ENCODE peak calls at places on chromosome 22, in nine cellular contexts. A is sigmoid colon; B is astrocyte; L is CD4-positive, CD25-positive, alpha-beta regulatory T cell; F is Karpas-422; M is aorta; E is brain microvascular endothelial cell; V is small intestine; I is pancreas. T is an unnamed sample.

GRCh38 chr22:28188480-28188879 is 269.4 kb upstream of the PITPNB start:
- DNase-seq in E (no peak), M (no peak), I (no peak), B (no peak), F (no peak), A (no peak), L (no peak), V (no peak), T (no peak)

GRCh38 chr22:25396615-25397200 is 167.8 kb upstream of the GRK3 start:
- DNase-seq in E (no peak), B (no peak), I (no peak), V (no peak), F (no peak), L (no peak), A (no peak), M (no peak), T (no peak)

GRCh38 chr22:29306830-29307657 is 594 bp downstream of the GAS2L1 start:
- DNase-seq in E (peak; percentile 55), I (peak; percentile 82), L (no peak), A (peak; percentile 91), V (peak; percentile 80), M (peak; percentile 95), F (no peak), B (no peak), T (peak; percentile 55)

GRCh38 chr22:17931400-17931825 is 92.9 kb downstream of the MICAL3 start:
- DNase-seq in V (peak; percentile 46), A (no peak), F (no peak), L (no peak), B (no peak), I (no peak), E (no peak), M (no peak), T (no peak)

GRCh38 chr22:41513391-41513790 is 30.9 kb downstream of the POLR3H start:
- DNase-seq in B (no peak), F (no peak), M (no peak), I (no peak), E (no peak), A (no peak), L (no peak), V (no peak), T (no peak)

GRCh38 chr22:45575607-45576272 is 73.1 kb downstream of the FBLN1 start:
- DNase-seq in I (no peak), L (no peak), A (no peak), M (peak; percentile 76), E (no peak), F (no peak), B (no peak), V (no peak), T (no peak)

GRCh38 chr22:43151251-43152000 is at the start of gene TSPO:
- DNase-seq in A (peak; percentile 90), V (peak; percentile 66), F (no peak), B (no peak), E (no peak), L (peak; percentile 52), I (peak; percentile 75), M (peak; percentile 95), T (no peak)

GRCh38 chr22:42283288-42284229 is 13.1 kb upstream of the TCF20 start:
- DNase-seq in B (no peak), F (no peak), M (peak; percentile 76), E (no peak), A (no peak), V (no peak), I (no peak), L (peak; percentile 45), T (no peak)

GRCh38 chr22:40453676-40454075 is 83.3 kb downstream of the SGSM3 start:
- DNase-seq in F (no peak), E (no peak), A (no peak), L (no peak), V (no peak), B (no peak), I (no peak), M (no peak), T (no peak)

GRCh38 chr22:24429411-24430365 is 2.3 kb downstream of the ADORA2A start:
- DNase-seq in L (peak; percentile 74), I (no peak), F (peak; percentile 51), A (peak; percentile 86), M (peak; percentile 85), E (no peak), B (peak; percentile 27), V (peak; percentile 39), T (no peak)

GRCh38 chr22:32203181-32204105 is 1.4 kb downstream of the RFPL2 start:
- DNase-seq in M (no peak), A (no peak), L (no peak), I (no peak), B (no peak), E (no peak), F (no peak), V (no peak), T (no peak)

GRCh38 chr22:30324008-30324730 is 2.6 kb downstream of the TBC1D10A start:
- DNase-seq in B (peak; percentile 70), L (peak; percentile 69), I (no peak), E (no peak), A (no peak), M (peak; percentile 68), V (peak; percentile 35), F (no peak), T (no peak)

GRCh38 chr22:18060646-18061620 is 16.9 kb upstream of the PEX26 start:
- DNase-seq in F (peak; percentile 12), L (no peak), B (peak; percentile 72), E (peak; percentile 25), V (peak; percentile 88), I (no peak), M (no peak), A (no peak), T (peak; percentile 88)

GRCh38 chr22:27381960-27382742 is 419.4 kb downstream of the MN1 start:
- DNase-seq in M (no peak), E (no peak), I (no peak), B (no peak), V (no peak), L (no peak), A (no peak), F (peak; percentile 65), T (no peak)

GRCh38 chr22:43114958-43115357 is 4.4 kb downstream of the BIK start:
- DNase-seq in E (no peak), F (no peak), B (no peak), A (no peak), M (no peak), V (peak; percentile 76), I (peak; percentile 84), L (no peak), T (no peak)

DNA sequence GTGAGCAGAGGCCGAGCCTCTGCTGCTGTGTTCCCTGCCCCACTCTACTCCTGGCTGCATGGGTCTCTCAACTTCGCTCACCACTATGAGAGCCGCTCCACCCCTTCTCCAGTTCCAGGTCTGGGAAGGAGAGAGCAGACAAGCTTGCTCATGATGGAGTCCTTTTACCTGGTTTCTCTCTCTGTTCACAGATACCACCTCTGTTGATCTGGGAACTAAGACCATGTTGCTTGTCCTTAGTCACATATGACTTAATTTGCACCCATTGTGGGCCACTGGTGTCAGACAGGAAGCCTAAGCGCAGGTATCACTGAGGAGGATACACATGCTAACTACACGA is 26.8 kb downstream of the MCM5 start:
- DNase-seq in A (no peak), L (no peak), M (no peak), V (no peak), E (no peak), I (no peak), F (no peak), B (peak; percentile 47), T (no peak)
- H3K27ac ChIP-seq in A (no peak overlapping the region), L (no peak overlapping the region), M (no peak overlapping the region), V (no peak overlapping the region), E (no peak overlapping the region), I (no peak overlapping the region), F (no peak overlapping the region), B (no peak overlapping the region), T (no peak overlapping the region)

DNA sequence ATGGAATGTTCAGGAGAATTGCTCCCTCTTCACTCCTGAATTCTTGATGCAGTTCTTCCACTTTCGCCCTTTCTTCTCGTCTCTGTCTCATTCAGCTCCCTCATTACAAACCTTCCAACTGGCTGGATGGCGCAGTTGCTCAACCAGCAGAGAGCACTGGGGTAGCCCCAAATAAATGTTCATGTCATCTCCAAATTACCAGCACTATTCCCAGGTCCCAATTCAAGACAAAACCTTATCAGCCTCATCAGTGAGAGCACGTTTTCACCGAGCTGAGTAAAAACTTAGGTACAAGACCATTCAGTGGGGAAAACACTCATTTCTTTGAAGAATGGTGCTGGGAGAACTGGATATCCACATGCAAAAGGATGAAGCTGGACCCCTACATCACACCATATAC is 120.0 kb downstream of the MED15 start:
- DNase-seq in E (no peak), F (no peak), V (no peak), L (no peak), A (no peak), M (no peak), B (no peak), I (no peak), T (no peak)
- H3K27ac ChIP-seq in E (no peak overlapping the region), F (no peak overlapping the region), V (no peak overlapping the region), L (no peak overlapping the region), A (no peak overlapping the region), M (no peak overlapping the region), B (no peak overlapping the region), I (no peak overlapping the region), T (no peak overlapping the region)

DNA sequence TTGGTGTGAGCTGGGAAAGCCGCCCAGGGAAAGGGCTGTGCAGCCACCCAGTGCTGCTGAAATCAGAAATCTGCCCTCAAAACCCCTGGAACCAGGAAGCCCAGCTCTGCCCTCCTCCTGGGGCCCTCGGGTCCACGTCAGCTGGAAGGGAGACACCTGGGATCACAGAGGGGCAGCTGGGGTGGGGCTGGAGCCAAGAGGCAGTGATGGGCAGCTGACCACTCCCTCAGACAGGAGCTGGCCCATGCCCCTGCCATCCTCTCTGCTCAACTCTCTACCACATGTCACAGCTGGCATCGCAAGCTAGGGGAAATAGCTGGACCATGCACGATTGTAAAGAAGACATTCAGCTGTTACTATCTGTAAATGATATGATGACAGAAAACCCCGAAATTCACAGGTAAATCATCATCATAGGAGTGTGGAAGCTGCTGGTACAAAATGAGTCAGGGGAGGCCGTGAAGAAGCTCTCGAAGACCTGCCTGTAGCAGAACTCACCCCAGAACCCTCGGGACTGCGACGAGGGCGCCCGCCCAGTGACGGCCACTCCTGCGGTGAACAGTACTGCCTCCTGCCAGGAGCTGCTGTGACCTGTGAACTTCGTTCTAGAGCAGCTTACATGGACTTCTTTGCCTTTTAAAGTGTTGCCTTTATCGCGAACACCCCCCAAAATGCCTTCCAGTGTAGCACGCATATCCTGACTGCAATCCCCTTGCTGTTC is 55.9 kb downstream of the CERK start:
- DNase-seq in V (no peak), B (no peak), I (no peak), L (no peak), E (no peak), A (no peak), M (no peak), F (no peak), T (no peak)
- H3K27ac ChIP-seq in V (no peak overlapping the region), B (no peak overlapping the region), I (no peak overlapping the region), L (no peak overlapping the region), E (no peak overlapping the region), A (no peak overlapping the region), M (no peak overlapping the region), F (peak overlapping the region; percentile 41), T (no peak overlapping the region)

DNA sequence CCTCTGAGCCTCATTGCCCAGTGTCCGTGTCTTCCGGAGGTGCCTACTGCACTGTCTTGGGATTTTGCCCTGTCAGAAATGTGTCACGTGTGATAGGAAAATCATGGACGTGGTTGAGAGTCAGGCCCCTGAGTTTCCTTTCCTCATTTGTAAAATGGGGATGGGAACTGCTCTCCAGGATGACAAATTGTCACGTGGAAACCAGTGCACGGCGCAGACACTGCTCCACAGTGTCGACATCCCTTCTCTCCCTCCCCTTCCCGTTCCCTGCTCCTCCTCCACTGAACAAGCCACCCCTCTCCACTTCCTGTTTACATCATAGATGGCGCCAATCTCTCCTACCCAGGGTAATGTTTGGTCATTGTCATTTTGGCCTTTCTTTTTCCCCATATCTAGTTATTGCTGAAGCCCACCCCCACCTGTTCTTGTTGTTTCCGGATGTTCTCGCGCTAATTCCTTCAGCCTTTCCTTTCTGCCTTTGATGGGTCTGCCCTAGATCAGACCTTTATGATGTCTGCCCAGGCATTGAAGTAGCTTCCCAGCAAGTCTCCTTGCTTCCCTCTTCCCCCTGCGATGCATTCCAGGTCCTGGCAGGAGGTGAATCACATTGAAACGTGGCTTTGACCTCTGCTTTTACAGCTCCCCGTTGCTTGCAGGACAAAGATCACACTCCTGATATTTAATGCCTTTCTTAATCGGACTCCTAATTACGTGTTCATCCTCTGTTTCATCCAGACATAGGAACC is 91.8 kb downstream of the TBC1D22A start:
- DNase-seq in I (peak; percentile 52), A (peak; percentile 82), E (peak; percentile 14), F (no peak), M (no peak), L (no peak), V (peak; percentile 76), B (no peak), T (no peak)
- H3K27ac ChIP-seq in I (no peak overlapping the region), A (no peak overlapping the region), E (no peak overlapping the region), F (no peak overlapping the region), M (no peak overlapping the region), L (no peak overlapping the region), V (peak overlapping the region; percentile 33), B (no peak overlapping the region), T (no peak overlapping the region)

T was measured in foreskin keratinocyte.